ENCODE peak calls at places on chromosome 1, in six cellular contexts. One of them, this sample, is unnamed.

GRCh38 chr1:151282883-151283725 is 1.0 kb downstream of the ZNF687 start:
- DNase-seq in iPS DF 6.9: no peak
- DNase-seq in HFF-Myc: no peak
- DNase-seq in activated CD8-positive, alpha-beta memory T cell treated with anti-CD3 and anti-CD28 coated beads, Interleukin-2, amount 50 U/mL, for 48 hours: peak; percentile 71
- DNase-seq in NCI-H510A: peak; percentile 21
- DNase-seq in naive B cell: no peak
- DNase-seq in this sample: no peak

GRCh38 chr1:153447498-153448170 is 12.8 kb downstream of the S100A7 start:
- DNase-seq in iPS DF 6.9: no peak
- DNase-seq in HFF-Myc: peak; percentile 66
- DNase-seq in activated CD8-positive, alpha-beta memory T cell treated with anti-CD3 and anti-CD28 coated beads, Interleukin-2, amount 50 U/mL, for 48 hours: no peak
- DNase-seq in NCI-H510A: no peak
- DNase-seq in naive B cell: no peak
- DNase-seq in this sample: no peak

GRCh38 chr1:52210044-52210443 is 68.2 kb downstream of the ZFYVE9 start:
- DNase-seq in iPS DF 6.9: no peak
- DNase-seq in HFF-Myc: no peak
- DNase-seq in activated CD8-positive, alpha-beta memory T cell treated with anti-CD3 and anti-CD28 coated beads, Interleukin-2, amount 50 U/mL, for 48 hours: no peak
- DNase-seq in NCI-H510A: no peak
- DNase-seq in naive B cell: no peak
- DNase-seq in this sample: no peak

GRCh38 chr1:12034381-12034801 is 15.1 kb downstream of the MIIP start:
- DNase-seq in iPS DF 6.9: no peak
- DNase-seq in HFF-Myc: no peak
- DNase-seq in activated CD8-positive, alpha-beta memory T cell treated with anti-CD3 and anti-CD28 coated beads, Interleukin-2, amount 50 U/mL, for 48 hours: no peak
- DNase-seq in NCI-H510A: no peak
- DNase-seq in naive B cell: no peak
- DNase-seq in this sample: no peak

GRCh38 chr1:50332941-50333594 is 90.2 kb downstream of the DMRTA2 start:
- DNase-seq in iPS DF 6.9: no peak
- DNase-seq in HFF-Myc: peak; percentile 9
- DNase-seq in activated CD8-positive, alpha-beta memory T cell treated with anti-CD3 and anti-CD28 coated beads, Interleukin-2, amount 50 U/mL, for 48 hours: peak; percentile 87
- DNase-seq in NCI-H510A: peak; percentile 45
- DNase-seq in naive B cell: no peak
- DNase-seq in this sample: no peak

GRCh38 chr1:37085393-37085792 is 51.1 kb upstream of the GRIK3 start:
- DNase-seq in iPS DF 6.9: peak; percentile 20
- DNase-seq in HFF-Myc: no peak
- DNase-seq in activated CD8-positive, alpha-beta memory T cell treated with anti-CD3 and anti-CD28 coated beads, Interleukin-2, amount 50 U/mL, for 48 hours: no peak
- DNase-seq in NCI-H510A: no peak
- DNase-seq in naive B cell: no peak
- DNase-seq in this sample: no peak

GRCh38 chr1:47755368-47755990 is 241.7 kb downstream of the TRABD2B start:
- DNase-seq in iPS DF 6.9: peak; percentile 74
- DNase-seq in HFF-Myc: no peak
- DNase-seq in activated CD8-positive, alpha-beta memory T cell treated with anti-CD3 and anti-CD28 coated beads, Interleukin-2, amount 50 U/mL, for 48 hours: peak; percentile 87
- DNase-seq in NCI-H510A: no peak
- DNase-seq in naive B cell: peak; percentile 3
- DNase-seq in this sample: no peak

GRCh38 chr1:65084068-65084467 is 63.9 kb upstream of the AK4 start:
- DNase-seq in iPS DF 6.9: no peak
- DNase-seq in HFF-Myc: no peak
- DNase-seq in activated CD8-positive, alpha-beta memory T cell treated with anti-CD3 and anti-CD28 coated beads, Interleukin-2, amount 50 U/mL, for 48 hours: no peak
- DNase-seq in NCI-H510A: no peak
- DNase-seq in naive B cell: no peak
- DNase-seq in this sample: no peak

GRCh38 chr1:27787895-27788294 is 14.9 kb downstream of the STX12 start:
- DNase-seq in iPS DF 6.9: no peak
- DNase-seq in HFF-Myc: no peak
- DNase-seq in activated CD8-positive, alpha-beta memory T cell treated with anti-CD3 and anti-CD28 coated beads, Interleukin-2, amount 50 U/mL, for 48 hours: no peak
- DNase-seq in NCI-H510A: no peak
- DNase-seq in naive B cell: no peak
- DNase-seq in this sample: peak; percentile 11

GRCh38 chr1:90784186-90784847 is 67.2 kb upstream of the BARHL2 start:
- DNase-seq in iPS DF 6.9: no peak
- DNase-seq in HFF-Myc: no peak
- DNase-seq in activated CD8-positive, alpha-beta memory T cell treated with anti-CD3 and anti-CD28 coated beads, Interleukin-2, amount 50 U/mL, for 48 hours: no peak
- DNase-seq in NCI-H510A: no peak
- DNase-seq in naive B cell: no peak
- DNase-seq in this sample: no peak

GRCh38 chr1:54949971-54950360 is 30.5 kb upstream of the TMEM61 start:
- DNase-seq in iPS DF 6.9: no peak
- DNase-seq in HFF-Myc: no peak
- DNase-seq in activated CD8-positive, alpha-beta memory T cell treated with anti-CD3 and anti-CD28 coated beads, Interleukin-2, amount 50 U/mL, for 48 hours: no peak
- DNase-seq in NCI-H510A: no peak
- DNase-seq in naive B cell: no peak
- DNase-seq in this sample: no peak

GRCh38 chr1:245322673-245323072 is 167.9 kb downstream of the KIF26B start:
- DNase-seq in iPS DF 6.9: no peak
- DNase-seq in HFF-Myc: no peak
- DNase-seq in activated CD8-positive, alpha-beta memory T cell treated with anti-CD3 and anti-CD28 coated beads, Interleukin-2, amount 50 U/mL, for 48 hours: no peak
- DNase-seq in NCI-H510A: no peak
- DNase-seq in naive B cell: no peak
- DNase-seq in this sample: no peak

GRCh38 chr1:6130596-6130995 is 49.5 kb downstream of the CHD5 start:
- DNase-seq in iPS DF 6.9: no peak
- DNase-seq in HFF-Myc: no peak
- DNase-seq in activated CD8-positive, alpha-beta memory T cell treated with anti-CD3 and anti-CD28 coated beads, Interleukin-2, amount 50 U/mL, for 48 hours: no peak
- DNase-seq in NCI-H510A: no peak
- DNase-seq in naive B cell: no peak
- DNase-seq in this sample: no peak

GRCh38 chr1:63601463-63601862 is 8.3 kb downstream of the PGM1 start:
- DNase-seq in iPS DF 6.9: no peak
- DNase-seq in HFF-Myc: no peak
- DNase-seq in activated CD8-positive, alpha-beta memory T cell treated with anti-CD3 and anti-CD28 coated beads, Interleukin-2, amount 50 U/mL, for 48 hours: no peak
- DNase-seq in NCI-H510A: no peak
- DNase-seq in naive B cell: no peak
- DNase-seq in this sample: no peak

GRCh38 chr1:16920951-16921350 is 780 bp upstream of the CROCC start:
- DNase-seq in iPS DF 6.9: no peak
- DNase-seq in HFF-Myc: no peak
- DNase-seq in activated CD8-positive, alpha-beta memory T cell treated with anti-CD3 and anti-CD28 coated beads, Interleukin-2, amount 50 U/mL, for 48 hours: no peak
- DNase-seq in NCI-H510A: no peak
- DNase-seq in naive B cell: no peak
- DNase-seq in this sample: no peak

GRCh38 chr1:84344286-84344685 is 42.8 kb downstream of the SAMD13 start:
- DNase-seq in iPS DF 6.9: no peak
- DNase-seq in HFF-Myc: no peak
- DNase-seq in activated CD8-positive, alpha-beta memory T cell treated with anti-CD3 and anti-CD28 coated beads, Interleukin-2, amount 50 U/mL, for 48 hours: no peak
- DNase-seq in NCI-H510A: no peak
- DNase-seq in naive B cell: no peak
- DNase-seq in this sample: no peak

GRCh38 chr1:21822349-21822748 is 10.3 kb downstream of the LDLRAD2 start:
- DNase-seq in iPS DF 6.9: peak; percentile 22
- DNase-seq in HFF-Myc: no peak
- DNase-seq in activated CD8-positive, alpha-beta memory T cell treated with anti-CD3 and anti-CD28 coated beads, Interleukin-2, amount 50 U/mL, for 48 hours: no peak
- DNase-seq in NCI-H510A: no peak
- DNase-seq in naive B cell: no peak
- DNase-seq in this sample: no peak

GRCh38 chr1:42935971-42936308 is 22.7 kb downstream of the SLC2A1 start:
- DNase-seq in iPS DF 6.9: no peak
- DNase-seq in HFF-Myc: no peak
- DNase-seq in activated CD8-positive, alpha-beta memory T cell treated with anti-CD3 and anti-CD28 coated beads, Interleukin-2, amount 50 U/mL, for 48 hours: no peak
- DNase-seq in NCI-H510A: no peak
- DNase-seq in naive B cell: no peak
- DNase-seq in this sample: no peak

GRCh38 chr1:85202092-85202863 is 1.5 kb upstream of the SYDE2 start:
- DNase-seq in iPS DF 6.9: no peak
- DNase-seq in HFF-Myc: no peak
- DNase-seq in activated CD8-positive, alpha-beta memory T cell treated with anti-CD3 and anti-CD28 coated beads, Interleukin-2, amount 50 U/mL, for 48 hours: no peak
- DNase-seq in NCI-H510A: peak; percentile 28
- DNase-seq in naive B cell: no peak
- DNase-seq in this sample: no peak

GRCh38 chr1:211260161-211261107 is 1.3 kb downstream of the RCOR3 start:
- DNase-seq in iPS DF 6.9: no peak
- DNase-seq in HFF-Myc: peak; percentile 22
- DNase-seq in activated CD8-positive, alpha-beta memory T cell treated with anti-CD3 and anti-CD28 coated beads, Interleukin-2, amount 50 U/mL, for 48 hours: peak; percentile 83
- DNase-seq in NCI-H510A: peak; percentile 37
- DNase-seq in naive B cell: peak; percentile 54
- DNase-seq in this sample: peak; percentile 63

GRCh38 chr1:207832796-207833195 is 78.1 kb downstream of the CD34 start:
- DNase-seq in iPS DF 6.9: no peak
- DNase-seq in HFF-Myc: no peak
- DNase-seq in activated CD8-positive, alpha-beta memory T cell treated with anti-CD3 and anti-CD28 coated beads, Interleukin-2, amount 50 U/mL, for 48 hours: no peak
- DNase-seq in NCI-H510A: no peak
- DNase-seq in naive B cell: no peak
- DNase-seq in this sample: no peak

GRCh38 chr1:208550978-208551377 is 306.8 kb upstream of the PLXNA2 start:
- DNase-seq in iPS DF 6.9: no peak
- DNase-seq in HFF-Myc: no peak
- DNase-seq in activated CD8-positive, alpha-beta memory T cell treated with anti-CD3 and anti-CD28 coated beads, Interleukin-2, amount 50 U/mL, for 48 hours: no peak
- DNase-seq in NCI-H510A: no peak
- DNase-seq in naive B cell: no peak
- DNase-seq in this sample: no peak

GRCh38 chr1:175434268-175434860 is 241.8 kb upstream of the KIAA0040 start:
- DNase-seq in iPS DF 6.9: peak; percentile 29
- DNase-seq in HFF-Myc: no peak
- DNase-seq in activated CD8-positive, alpha-beta memory T cell treated with anti-CD3 and anti-CD28 coated beads, Interleukin-2, amount 50 U/mL, for 48 hours: no peak
- DNase-seq in NCI-H510A: no peak
- DNase-seq in naive B cell: no peak
- DNase-seq in this sample: no peak

GRCh38 chr1:59743324-59744108 is 71.2 kb upstream of the HOOK1 start:
- DNase-seq in iPS DF 6.9: no peak
- DNase-seq in HFF-Myc: no peak
- DNase-seq in activated CD8-positive, alpha-beta memory T cell treated with anti-CD3 and anti-CD28 coated beads, Interleukin-2, amount 50 U/mL, for 48 hours: no peak
- DNase-seq in NCI-H510A: no peak
- DNase-seq in naive B cell: no peak
- DNase-seq in this sample: no peak

GRCh38 chr1:215417122-215417521 is 150.0 kb upstream of the KCTD3 start:
- DNase-seq in iPS DF 6.9: no peak
- DNase-seq in HFF-Myc: no peak
- DNase-seq in activated CD8-positive, alpha-beta memory T cell treated with anti-CD3 and anti-CD28 coated beads, Interleukin-2, amount 50 U/mL, for 48 hours: no peak
- DNase-seq in NCI-H510A: no peak
- DNase-seq in naive B cell: no peak
- DNase-seq in this sample: no peak

GRCh38 chr1:65048325-65048724 is 82.0 kb upstream of the JAK1 start:
- DNase-seq in iPS DF 6.9: no peak
- DNase-seq in HFF-Myc: no peak
- DNase-seq in activated CD8-positive, alpha-beta memory T cell treated with anti-CD3 and anti-CD28 coated beads, Interleukin-2, amount 50 U/mL, for 48 hours: no peak
- DNase-seq in NCI-H510A: no peak
- DNase-seq in naive B cell: no peak
- DNase-seq in this sample: no peak

GRCh38 chr1:96581786-96582185 is 139.8 kb upstream of the PTBP2 start:
- DNase-seq in iPS DF 6.9: peak; percentile 25
- DNase-seq in HFF-Myc: no peak
- DNase-seq in activated CD8-positive, alpha-beta memory T cell treated with anti-CD3 and anti-CD28 coated beads, Interleukin-2, amount 50 U/mL, for 48 hours: no peak
- DNase-seq in NCI-H510A: no peak
- DNase-seq in naive B cell: no peak
- DNase-seq in this sample: no peak

GRCh38 chr1:46623733-46624695 is 7.4 kb upstream of the MOB3C start:
- DNase-seq in iPS DF 6.9: no peak
- DNase-seq in HFF-Myc: no peak
- DNase-seq in activated CD8-positive, alpha-beta memory T cell treated with anti-CD3 and anti-CD28 coated beads, Interleukin-2, amount 50 U/mL, for 48 hours: no peak
- DNase-seq in NCI-H510A: no peak
- DNase-seq in naive B cell: no peak
- DNase-seq in this sample: no peak

GRCh38 chr1:13950637-13951036 is 250.6 kb downstream of the PRDM2 start:
- DNase-seq in iPS DF 6.9: peak; percentile 22
- DNase-seq in HFF-Myc: no peak
- DNase-seq in activated CD8-positive, alpha-beta memory T cell treated with anti-CD3 and anti-CD28 coated beads, Interleukin-2, amount 50 U/mL, for 48 hours: no peak
- DNase-seq in NCI-H510A: no peak
- DNase-seq in naive B cell: no peak
- DNase-seq in this sample: no peak

GRCh38 chr1:185733818-185734709 is at the start of gene HMCN1:
- DNase-seq in iPS DF 6.9: peak; percentile 66
- DNase-seq in HFF-Myc: no peak
- DNase-seq in activated CD8-positive, alpha-beta memory T cell treated with anti-CD3 and anti-CD28 coated beads, Interleukin-2, amount 50 U/mL, for 48 hours: peak; percentile 53
- DNase-seq in NCI-H510A: peak; percentile 34
- DNase-seq in naive B cell: peak; percentile 3
- DNase-seq in this sample: peak; percentile 29

GRCh38 chr1:230453377-230453776 is 27.2 kb upstream of the PGBD5 start:
- DNase-seq in iPS DF 6.9: no peak
- DNase-seq in HFF-Myc: no peak
- DNase-seq in activated CD8-positive, alpha-beta memory T cell treated with anti-CD3 and anti-CD28 coated beads, Interleukin-2, amount 50 U/mL, for 48 hours: no peak
- DNase-seq in NCI-H510A: no peak
- DNase-seq in naive B cell: no peak
- DNase-seq in this sample: no peak

GRCh38 chr1:211648336-211648735 is 27.1 kb downstream of the NEK2 start:
- DNase-seq in iPS DF 6.9: no peak
- DNase-seq in HFF-Myc: no peak
- DNase-seq in activated CD8-positive, alpha-beta memory T cell treated with anti-CD3 and anti-CD28 coated beads, Interleukin-2, amount 50 U/mL, for 48 hours: no peak
- DNase-seq in NCI-H510A: no peak
- DNase-seq in naive B cell: no peak
- DNase-seq in this sample: no peak

GRCh38 chr1:102879439-102879993 is 228.8 kb downstream of the COL11A1 start:
- DNase-seq in iPS DF 6.9: no peak
- DNase-seq in HFF-Myc: peak; percentile 22
- DNase-seq in activated CD8-positive, alpha-beta memory T cell treated with anti-CD3 and anti-CD28 coated beads, Interleukin-2, amount 50 U/mL, for 48 hours: no peak
- DNase-seq in NCI-H510A: no peak
- DNase-seq in naive B cell: no peak
- DNase-seq in this sample: no peak

GRCh38 chr1:44862829-44863406 is 19.9 kb upstream of the PTCH2 start:
- DNase-seq in iPS DF 6.9: no peak
- DNase-seq in HFF-Myc: no peak
- DNase-seq in activated CD8-positive, alpha-beta memory T cell treated with anti-CD3 and anti-CD28 coated beads, Interleukin-2, amount 50 U/mL, for 48 hours: no peak
- DNase-seq in NCI-H510A: no peak
- DNase-seq in naive B cell: no peak
- DNase-seq in this sample: no peak